ENCODE peak calls at places on chromosomes 2 and 18, in seven cellular contexts. One of them, this sample, is unnamed. For H3K4me1 and H3K9me2, the result is how much of the 10 kb centered on the place peaks cover.

GRCh38 chr18:51666717-51667320 is 469.3 kb upstream of the MEX3C start:
- DNase-seq in PC-3: peak
- DNase-seq in OCI-LY7: no peak
- DNase-seq in hepatocyte: peak
- DNase-seq in HCT116: no peak
- DNase-seq in GM23248: peak
- DNase-seq in MM.1S: no peak
- DNase-seq in this sample: peak

GRCh38 chr2:128314348-128315121 is 4.1 kb downstream of the HS6ST1 start:
- DNase-seq in PC-3: no peak
- DNase-seq in OCI-LY7: no peak
- DNase-seq in hepatocyte: peak
- DNase-seq in HCT116: no peak
- DNase-seq in GM23248: no peak
- DNase-seq in MM.1S: no peak
- DNase-seq in this sample: no peak

GRCh38 chr2:180016937-180017336 is 9.8 kb upstream of the CWC22 start:
- DNase-seq in PC-3: no peak
- DNase-seq in OCI-LY7: no peak
- DNase-seq in hepatocyte: no peak
- DNase-seq in HCT116: no peak
- DNase-seq in GM23248: peak
- DNase-seq in MM.1S: no peak
- DNase-seq in this sample: no peak

GRCh38 chr18:37491526-37491925 is 74.1 kb downstream of the CELF4 start:
- DNase-seq in PC-3: no peak
- DNase-seq in OCI-LY7: no peak
- DNase-seq in hepatocyte: no peak
- DNase-seq in HCT116: no peak
- DNase-seq in GM23248: no peak
- DNase-seq in MM.1S: no peak
- DNase-seq in this sample: no peak

GRCh38 chr2:45024600-45025291 is 15.5 kb upstream of the SIX2 start:
- DNase-seq in PC-3: peak
- DNase-seq in OCI-LY7: peak
- DNase-seq in hepatocyte: peak
- DNase-seq in HCT116: peak
- DNase-seq in GM23248: peak
- DNase-seq in MM.1S: peak
- DNase-seq in this sample: peak

GRCh38 chr2:199410130-199410529 is 47.6 kb downstream of the SATB2 start:
- DNase-seq in PC-3: peak
- DNase-seq in OCI-LY7: no peak
- DNase-seq in hepatocyte: no peak
- DNase-seq in HCT116: no peak
- DNase-seq in GM23248: peak
- DNase-seq in MM.1S: no peak
- DNase-seq in this sample: no peak

GRCh38 chr2:217903859-217904613 is 98.8 kb downstream of the TNS1 start:
- DNase-seq in PC-3: no peak
- DNase-seq in OCI-LY7: no peak
- DNase-seq in hepatocyte: peak
- DNase-seq in HCT116: no peak
- DNase-seq in GM23248: peak
- DNase-seq in MM.1S: no peak
- DNase-seq in this sample: no peak

GRCh38 chr2:64688909-64689308 is 35.2 kb upstream of the SERTAD2 start:
- DNase-seq in PC-3: no peak
- DNase-seq in OCI-LY7: no peak
- DNase-seq in hepatocyte: no peak
- DNase-seq in HCT116: no peak
- DNase-seq in GM23248: no peak
- DNase-seq in MM.1S: no peak
- DNase-seq in this sample: no peak

GRCh38 chr2:27049422-27050280 is 1.8 kb upstream of the AGBL5 start:
- DNase-seq in PC-3: no peak
- DNase-seq in OCI-LY7: peak
- DNase-seq in hepatocyte: peak
- DNase-seq in HCT116: no peak
- DNase-seq in GM23248: no peak
- DNase-seq in MM.1S: peak
- DNase-seq in this sample: peak

GRCh38 chr2:66281980-66282379 is 152.9 kb upstream of the MEIS1 start:
- DNase-seq in PC-3: no peak
- DNase-seq in OCI-LY7: no peak
- DNase-seq in hepatocyte: no peak
- DNase-seq in HCT116: no peak
- DNase-seq in GM23248: no peak
- DNase-seq in MM.1S: no peak
- DNase-seq in this sample: no peak

GRCh38 chr18:73461780-73462059 is 593.9 kb upstream of the NETO1 start:
- DNase-seq in PC-3: no peak
- DNase-seq in OCI-LY7: no peak
- DNase-seq in hepatocyte: no peak
- DNase-seq in HCT116: no peak
- DNase-seq in GM23248: peak
- DNase-seq in MM.1S: no peak
- DNase-seq in this sample: no peak

GRCh38 chr18:4035521-4035920 is 419.6 kb downstream of the DLGAP1 start:
- DNase-seq in PC-3: no peak
- DNase-seq in OCI-LY7: no peak
- DNase-seq in hepatocyte: no peak
- DNase-seq in HCT116: no peak
- DNase-seq in GM23248: no peak
- DNase-seq in MM.1S: no peak
- DNase-seq in this sample: peak

GRCh38 chr2:29260151-29260772 is 145.0 kb downstream of the CLIP4 start:
- DNase-seq in PC-3: peak
- DNase-seq in OCI-LY7: no peak
- DNase-seq in hepatocyte: no peak
- DNase-seq in HCT116: no peak
- DNase-seq in GM23248: peak
- DNase-seq in MM.1S: no peak
- DNase-seq in this sample: no peak

GRCh38 chr18:76975577-76976110 is 153.3 kb downstream of the ZNF236 start:
- DNase-seq in PC-3: no peak
- DNase-seq in OCI-LY7: no peak
- DNase-seq in hepatocyte: no peak
- DNase-seq in HCT116: no peak
- DNase-seq in GM23248: no peak
- DNase-seq in MM.1S: no peak
- DNase-seq in this sample: no peak

GRCh38 chr2:106572541-106573148 is 85.5 kb downstream of the CD8B2 start:
- DNase-seq in PC-3: peak
- DNase-seq in OCI-LY7: no peak
- DNase-seq in hepatocyte: peak
- DNase-seq in HCT116: peak
- DNase-seq in GM23248: peak
- DNase-seq in MM.1S: peak
- DNase-seq in this sample: peak

GRCh38 chr2:233414777-233415570 is 60.7 kb downstream of the DGKD start:
- DNase-seq in PC-3: peak
- DNase-seq in OCI-LY7: no peak
- DNase-seq in hepatocyte: no peak
- DNase-seq in HCT116: peak
- DNase-seq in GM23248: peak
- DNase-seq in MM.1S: no peak
- DNase-seq in this sample: no peak

GRCh38 chr2:95389256-95390119 is 13.0 kb upstream of the FAHD2A start:
- DNase-seq in PC-3: peak
- DNase-seq in OCI-LY7: peak
- DNase-seq in hepatocyte: peak
- DNase-seq in HCT116: peak
- DNase-seq in GM23248: peak
- DNase-seq in MM.1S: peak
- DNase-seq in this sample: peak

GRCh38 chr2:157486596-157487270 is 42.8 kb upstream of the CYTIP start:
- DNase-seq in PC-3: peak
- DNase-seq in OCI-LY7: no peak
- DNase-seq in hepatocyte: no peak
- DNase-seq in HCT116: no peak
- DNase-seq in GM23248: peak
- DNase-seq in MM.1S: no peak
- DNase-seq in this sample: no peak

DNA sequence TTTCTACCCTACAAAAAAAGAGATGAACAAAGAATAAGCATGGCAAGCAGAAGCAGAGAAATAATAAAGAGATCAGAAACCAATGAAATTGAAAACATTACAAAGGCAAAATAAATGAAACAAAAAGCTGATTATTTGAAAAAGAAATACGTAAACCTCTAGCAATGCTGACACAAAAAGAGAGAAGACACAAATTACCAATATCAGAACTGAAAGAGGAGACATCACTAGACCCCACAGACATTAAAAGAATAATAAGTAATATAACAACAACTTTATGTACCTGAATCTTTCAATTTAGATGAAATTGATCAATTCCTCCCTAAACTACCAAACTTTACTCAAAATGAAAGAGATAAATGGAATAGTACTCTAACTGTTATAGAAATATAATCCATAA is 75.9 kb downstream of the TMEM163 start:
- DNase-seq in PC-3: no peak
- DNase-seq in OCI-LY7: no peak
- DNase-seq in hepatocyte: no peak
- DNase-seq in HCT116: no peak
- DNase-seq in GM23248: no peak
- DNase-seq in MM.1S: no peak
- DNase-seq in this sample: no peak
- H3K4me1 ChIP-seq in PC-3: under half
- H3K4me1 ChIP-seq in OCI-LY7: under half
- H3K4me1 ChIP-seq in hepatocyte: under half
- H3K4me1 ChIP-seq in HCT116: under half
- H3K4me1 ChIP-seq in GM23248: under half
- H3K4me1 ChIP-seq in MM.1S: under half
- H3K4me1 ChIP-seq in this sample: under half

GRCh38 chr2:192091480-192091879 is 103.3 kb downstream of the TMEFF2 start:
- DNase-seq in PC-3: no peak
- DNase-seq in OCI-LY7: no peak
- DNase-seq in hepatocyte: no peak
- DNase-seq in HCT116: no peak
- DNase-seq in GM23248: peak
- DNase-seq in MM.1S: no peak
- DNase-seq in this sample: no peak

GRCh38 chr2:192082121-192082520 is 112.6 kb downstream of the TMEFF2 start:
- DNase-seq in PC-3: no peak
- DNase-seq in OCI-LY7: no peak
- DNase-seq in hepatocyte: no peak
- DNase-seq in HCT116: no peak
- DNase-seq in GM23248: no peak
- DNase-seq in MM.1S: no peak
- DNase-seq in this sample: peak

GRCh38 chr2:192090878-192091277 is 103.9 kb downstream of the TMEFF2 start:
- DNase-seq in PC-3: no peak
- DNase-seq in OCI-LY7: no peak
- DNase-seq in hepatocyte: no peak
- DNase-seq in HCT116: no peak
- DNase-seq in GM23248: no peak
- DNase-seq in MM.1S: no peak
- DNase-seq in this sample: peak

DNA sequence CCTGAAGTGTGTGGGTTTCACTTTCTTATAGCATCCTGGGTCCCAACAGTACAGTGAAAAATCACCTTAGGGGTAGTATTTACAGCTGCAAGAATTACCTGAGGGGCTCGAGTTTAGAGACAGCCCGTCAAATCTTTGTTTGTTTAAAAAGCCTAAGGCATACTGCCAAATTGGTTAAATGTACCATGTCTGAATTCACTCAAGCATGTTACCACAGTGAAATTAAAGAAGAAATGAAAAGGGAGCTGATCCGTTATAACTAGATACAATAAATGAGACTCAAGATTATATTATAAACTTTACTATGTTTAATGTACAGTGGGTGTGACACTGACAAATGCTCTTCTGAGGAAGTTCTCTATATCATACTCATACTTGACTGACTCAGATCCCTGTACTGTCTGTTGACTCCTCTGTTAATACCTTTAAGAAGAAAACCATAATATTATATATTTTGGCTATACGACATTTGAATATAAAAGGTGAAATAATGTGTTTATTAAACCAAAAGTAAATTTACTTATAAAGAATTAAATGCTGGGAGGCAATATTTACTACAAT is 107.3 kb downstream of the TMEFF2 start:
- DNase-seq in PC-3: peak
- DNase-seq in OCI-LY7: no peak
- DNase-seq in hepatocyte: no peak
- DNase-seq in HCT116: no peak
- DNase-seq in GM23248: no peak
- DNase-seq in MM.1S: no peak
- DNase-seq in this sample: no peak
- TF ChIP-seq EZH2phosphoT487 in PC-3: no peak
- TF ChIP-seq EZH2phosphoT487 in OCI-LY7: no peak
- TF ChIP-seq EZH2phosphoT487 in hepatocyte: no peak
- TF ChIP-seq EZH2phosphoT487 in HCT116: no peak
- TF ChIP-seq EZH2phosphoT487 in GM23248: no peak
- TF ChIP-seq EZH2phosphoT487 in MM.1S: no peak
- TF ChIP-seq EZH2phosphoT487 in this sample: no peak

DNA sequence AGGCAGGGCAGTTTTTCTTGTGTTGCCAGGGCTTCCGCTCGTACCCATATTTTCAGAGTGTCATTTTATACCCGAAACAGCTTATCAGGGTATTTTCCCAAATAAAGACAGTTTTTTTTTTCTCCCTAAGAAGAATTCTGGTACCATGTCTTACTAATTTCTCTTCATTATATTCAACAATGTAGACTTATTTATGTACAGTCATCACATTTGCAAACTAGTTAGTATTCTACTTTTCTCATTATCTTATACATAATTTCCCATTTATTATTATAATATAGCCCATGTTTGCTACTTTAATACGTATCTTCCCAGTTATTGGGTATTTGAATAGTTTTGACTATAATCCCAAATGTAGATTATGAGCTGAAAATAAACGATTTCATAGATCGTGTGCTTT is 36.5 kb upstream of the PAIP2B start:
- DNase-seq in PC-3: no peak
- DNase-seq in OCI-LY7: no peak
- DNase-seq in hepatocyte: no peak
- DNase-seq in HCT116: no peak
- DNase-seq in GM23248: no peak
- DNase-seq in MM.1S: no peak
- DNase-seq in this sample: no peak
- H3K9me2 ChIP-seq in PC-3: under half
- H3K9me2 ChIP-seq in OCI-LY7: under half
- H3K9me2 ChIP-seq in hepatocyte: under half
- H3K9me2 ChIP-seq in HCT116: under half
- H3K9me2 ChIP-seq in GM23248: under half
- H3K9me2 ChIP-seq in MM.1S: under half
- H3K9me2 ChIP-seq in this sample: under half

GRCh38 chr2:130787841-130788240 is 32.5 kb downstream of the AMER3 start:
- DNase-seq in PC-3: no peak
- DNase-seq in OCI-LY7: no peak
- DNase-seq in hepatocyte: no peak
- DNase-seq in HCT116: no peak
- DNase-seq in GM23248: no peak
- DNase-seq in MM.1S: no peak
- DNase-seq in this sample: no peak
- H3K4me1 ChIP-seq in PC-3: under half
- H3K4me1 ChIP-seq in OCI-LY7: under half
- H3K4me1 ChIP-seq in hepatocyte: under half
- H3K4me1 ChIP-seq in HCT116: under half
- H3K4me1 ChIP-seq in GM23248: under half
- H3K4me1 ChIP-seq in MM.1S: under half
- H3K4me1 ChIP-seq in this sample: under half

GRCh38 chr18:6521804-6522418 is 107.2 kb upstream of the L3MBTL4 start:
- DNase-seq in PC-3: peak
- DNase-seq in OCI-LY7: peak
- DNase-seq in hepatocyte: peak
- DNase-seq in HCT116: no peak
- DNase-seq in GM23248: peak
- DNase-seq in MM.1S: peak
- DNase-seq in this sample: peak
- TF ChIP-seq EZH2phosphoT487 in PC-3: no peak
- TF ChIP-seq EZH2phosphoT487 in OCI-LY7: no peak
- TF ChIP-seq EZH2phosphoT487 in hepatocyte: no peak
- TF ChIP-seq EZH2phosphoT487 in HCT116: no peak
- TF ChIP-seq EZH2phosphoT487 in GM23248: no peak
- TF ChIP-seq EZH2phosphoT487 in MM.1S: no peak
- TF ChIP-seq EZH2phosphoT487 in this sample: no peak